ENCODE peak calls at places on chromosomes 6 and 20, in six cellular contexts. T is GM10248, G is T-helper 2 cell, N is foreskin fibroblast, D is gastrocnemius medialis, W is lower leg skin. V is an unnamed sample.

GRCh38 chr6:84526631-84527030 is 237.8 kb downstream of the TBX18 start:
- DNase-seq in T (no peak), G (no peak), N (no peak), D (no peak), W (no peak), V (peak; percentile 53)

GRCh38 chr20:13708234-13708633 is 69.5 kb upstream of the TASP1 start:
- DNase-seq in T (no peak), G (no peak), N (peak; percentile 1), D (no peak), W (no peak), V (no peak)

GRCh38 chr6:118353564-118353963 is 194.5 kb upstream of the PLN start:
- DNase-seq in T (no peak), G (no peak), N (no peak), D (peak; percentile 15), W (no peak), V (no peak)

GRCh38 chr6:43772571-43773049 is 2.6 kb downstream of the VEGFA start:
- DNase-seq in T (no peak), G (no peak), N (no peak), D (peak; percentile 36), W (peak; percentile 84), V (no peak)

GRCh38 chr6:82067021-82067420 is 180.5 kb downstream of the IBTK start:
- DNase-seq in T (peak; percentile 48), G (no peak), N (no peak), D (no peak), W (no peak), V (no peak)

GRCh38 chr20:7967199-7967844 is 27.1 kb upstream of the HAO1 start:
- DNase-seq in T (no peak), G (no peak), N (no peak), D (no peak), W (no peak), V (peak; percentile 59)

GRCh38 chr6:55293116-55293515 is 34.2 kb upstream of the GFRAL start:
- DNase-seq in T (peak; percentile 8), G (no peak), N (no peak), D (no peak), W (no peak), V (no peak)

GRCh38 chr6:152952866-152953509 is 29.9 kb downstream of the FBXO5 start:
- DNase-seq in T (peak; percentile 34), G (no peak), N (no peak), D (no peak), W (no peak), V (peak; percentile 40)

GRCh38 chr6:121666809-121667208 is 231.4 kb downstream of the GJA1 start:
- DNase-seq in T (no peak), G (no peak), N (peak; percentile 76), D (no peak), W (no peak), V (peak; percentile 83)

GRCh38 chr6:15556711-15557110 is 106.1 kb downstream of the DTNBP1 start:
- DNase-seq in T (no peak), G (no peak), N (no peak), D (no peak), W (no peak), V (no peak)

GRCh38 chr6:32529697-32530429 is at the start of gene HLA-DRB5:
- DNase-seq in T (peak; percentile 15), G (no peak), N (no peak), D (peak; percentile 1), W (peak; percentile 70), V (no peak)

GRCh38 chr6:20319520-20320357 is 81.9 kb upstream of the E2F3 start:
- DNase-seq in T (peak; percentile 80), G (peak; percentile 59), N (no peak), D (no peak), W (no peak), V (peak; percentile 23)

GRCh38 chr6:29865648-29866047 is 38.0 kb downstream of the HLA-G start:
- DNase-seq in T (no peak), G (no peak), N (no peak), D (no peak), W (no peak), V (no peak)

GRCh38 chr6:44727651-44728630 is 340.4 kb downstream of the CDC5L start:
- DNase-seq in T (no peak), G (no peak), N (no peak), D (no peak), W (no peak), V (no peak)

GRCh38 chr6:143177706-143178105 is 117.0 kb downstream of the AIG1 start:
- DNase-seq in T (no peak), G (no peak), N (no peak), D (no peak), W (no peak), V (no peak)

GRCh38 chr6:15088904-15089568 is 156.8 kb upstream of the JARID2 start:
- DNase-seq in T (no peak), G (no peak), N (no peak), D (no peak), W (no peak), V (no peak)

GRCh38 chr20:40993794-40994540 is 34.7 kb upstream of the TOP1 start:
- DNase-seq in T (no peak), G (no peak), N (no peak), D (no peak), W (peak; percentile 28), V (no peak)

GRCh38 chr6:91276315-91276714 is 689.4 kb upstream of the MAP3K7 start:
- DNase-seq in T (no peak), G (no peak), N (no peak), D (no peak), W (no peak), V (peak; percentile 20)

GRCh38 chr6:19554356-19555225 is 282.6 kb upstream of the ID4 start:
- DNase-seq in T (no peak), G (no peak), N (no peak), D (no peak), W (no peak), V (no peak)

V was measured in HT1080.